ENCODE peak calls at places on chromosomes 3 and 15, in nine cellular contexts. D is stomach, Z is ascending aorta, Q is progenitor cell of endocrine pancreas, I is psoas muscle, H is GM23338, N is thoracic aorta, L is mucosa of descending colon, O is spleen. U is an unnamed sample.

GRCh38 chr3:159953320-159953719 is 35.3 kb upstream of the IL12A start:
- DNase-seq in D (no peak), Z (no peak), Q (no peak), I (no peak), H (no peak), N (no peak), L (no peak), O (no peak), U (no peak)

GRCh38 chr3:195203631-195204030 is 67.3 kb downstream of the XXYLT1 start:
- DNase-seq in D (peak), Z (no peak), Q (no peak), I (peak), H (no peak), N (no peak), L (no peak), O (no peak), U (no peak)

GRCh38 chr3:126474498-126475410 is 937 bp downstream of the ZXDC start:
- DNase-seq in D (peak), Z (peak), Q (peak), I (peak), H (peak), N (no peak), L (peak), O (peak), U (peak)

GRCh38 chr3:196422976-196423781 is 9.0 kb downstream of the UBXN7 start:
- DNase-seq in D (peak), Z (no peak), Q (no peak), I (peak), H (no peak), N (no peak), L (peak), O (no peak), U (no peak)

GRCh38 chr3:9142346-9142745 is 107.1 kb downstream of the SRGAP3 start:
- DNase-seq in D (no peak), Z (no peak), Q (no peak), I (no peak), H (no peak), N (no peak), L (no peak), O (no peak), U (no peak)

GRCh38 chr3:14216257-14217048 is 37.8 kb downstream of the LSM3 start:
- DNase-seq in D (no peak), Z (no peak), Q (peak), I (peak), H (peak), N (no peak), L (no peak), O (peak), U (peak)

GRCh38 chr15:47620960-47621681 is 96.2 kb upstream of the SEMA6D start:
- DNase-seq in D (no peak), Z (no peak), Q (no peak), I (no peak), H (no peak), N (no peak), L (peak), O (no peak), U (no peak)

GRCh38 chr15:48695088-48695834 is 49.8 kb upstream of the FBN1 start:
- DNase-seq in D (no peak), Z (no peak), Q (no peak), I (no peak), H (no peak), N (no peak), L (no peak), O (no peak), U (no peak)

GRCh38 chr3:10555263-10555662 is 49.9 kb upstream of the ATP2B2 start:
- DNase-seq in D (no peak), Z (peak), Q (no peak), I (no peak), H (no peak), N (no peak), L (no peak), O (no peak), U (no peak)

GRCh38 chr3:150407818-150408231 is 273 bp upstream of the TSC22D2 start:
- DNase-seq in D (no peak), Z (no peak), Q (no peak), I (no peak), H (peak), N (no peak), L (peak), O (no peak), U (no peak)

GRCh38 chr15:60916032-60916673 is 312.9 kb downstream of the RORA start:
- DNase-seq in D (no peak), Z (no peak), Q (no peak), I (no peak), H (peak), N (no peak), L (no peak), O (no peak), U (no peak)

GRCh38 chr3:45362768-45363167 is 25.6 kb upstream of the LARS2 start:
- DNase-seq in D (no peak), Z (no peak), Q (no peak), I (no peak), H (no peak), N (no peak), L (no peak), O (no peak), U (no peak)

GRCh38 chr3:178856804-178857203 is 214.8 kb downstream of the ZMAT3 start:
- DNase-seq in D (no peak), Z (no peak), Q (no peak), I (no peak), H (no peak), N (no peak), L (no peak), O (no peak), U (no peak)

GRCh38 chr15:95302206-95302605 is 1028.3 kb upstream of the NR2F2 start:
- DNase-seq in D (no peak), Z (no peak), Q (no peak), I (no peak), H (no peak), N (no peak), L (no peak), O (no peak), U (peak)

GRCh38 chr3:161415506-161416231 is 44.4 kb upstream of the SPTSSB start:
- DNase-seq in D (peak), Z (no peak), Q (no peak), I (no peak), H (peak), N (no peak), L (no peak), O (no peak), U (no peak)

GRCh38 chr3:151357461-151357850 is 27.1 kb downstream of the P2RY12 start:
- DNase-seq in D (no peak), Z (no peak), Q (no peak), I (no peak), H (no peak), N (no peak), L (no peak), O (no peak), U (no peak)

GRCh38 chr3:185342458-185343169 is 20.3 kb upstream of the MAP3K13 start:
- DNase-seq in D (no peak), Z (no peak), Q (no peak), I (no peak), H (no peak), N (no peak), L (no peak), O (no peak), U (no peak)

GRCh38 chr3:108524547-108524946 is 14.2 kb upstream of the MYH15 start:
- DNase-seq in D (no peak), Z (no peak), Q (no peak), I (no peak), H (no peak), N (no peak), L (no peak), O (no peak), U (no peak)

GRCh38 chr15:70345251-70346019 is 247.7 kb upstream of the TLE3 start:
- DNase-seq in D (no peak), Z (peak), Q (no peak), I (no peak), H (no peak), N (no peak), L (no peak), O (no peak), U (no peak)

GRCh38 chr3:161500057-161500836 is 3.6 kb downstream of the OTOL1 start:
- DNase-seq in D (no peak), Z (no peak), Q (no peak), I (no peak), H (no peak), N (no peak), L (no peak), O (no peak), U (no peak)

GRCh38 chr15:100007609-100008008 is 274.4 kb upstream of the LYSMD4 start:
- DNase-seq in D (no peak), Z (no peak), Q (no peak), I (no peak), H (no peak), N (no peak), L (no peak), O (peak), U (no peak)

GRCh38 chr15:36571301-36571700 is 8.1 kb upstream of the CDIN1 start:
- DNase-seq in D (no peak), Z (no peak), Q (no peak), I (no peak), H (no peak), N (no peak), L (no peak), O (no peak), U (no peak)

GRCh38 chr15:84855032-84855645 is 29.3 kb upstream of the SLC28A1 start:
- DNase-seq in D (no peak), Z (peak), Q (no peak), I (no peak), H (no peak), N (no peak), L (no peak), O (no peak), U (no peak)

GRCh38 chr3:87855626-87856025 is 203.2 kb downstream of the CGGBP1 start:
- DNase-seq in D (no peak), Z (no peak), Q (no peak), I (no peak), H (no peak), N (no peak), L (no peak), O (no peak), U (no peak)

DNA sequence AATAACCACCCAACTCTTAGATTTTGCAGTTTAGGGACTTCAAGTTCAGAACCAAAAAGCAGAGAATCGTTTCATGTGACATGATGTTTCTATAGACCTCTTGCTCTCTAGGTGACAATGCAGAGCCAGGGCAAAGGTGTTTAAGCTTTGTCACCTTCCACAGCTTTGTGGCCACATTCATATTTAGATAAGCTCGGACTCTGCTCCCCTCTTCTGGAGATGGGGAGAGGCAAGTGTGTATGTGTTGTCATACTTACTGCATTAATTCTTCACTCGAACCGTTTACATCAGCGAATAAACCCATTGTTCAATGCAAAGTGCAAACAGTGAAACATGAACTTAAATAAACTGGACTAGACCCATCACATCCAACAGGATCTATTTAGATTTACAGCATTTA is 33.2 kb downstream of the ST3GAL6 start:
- DNase-seq in D (no peak), Z (no peak), Q (no peak), I (no peak), H (no peak), N (no peak), L (no peak), O (no peak), U (no peak)
- TF ChIP-seq CTCF in D (no peak), Z (no peak), Q (no peak), I (no peak), H (no peak), N (no peak), L (no peak), O (no peak), U (no peak)

GRCh38 chr3:52044869-52045616 is 11.3 kb downstream of the DUSP7 start:
- DNase-seq in D (no peak), Z (no peak), Q (no peak), I (no peak), H (peak), N (no peak), L (no peak), O (no peak), U (no peak)
- TF ChIP-seq CTCF in D (no peak), Z (no peak), Q (peak), I (no peak), H (peak), N (no peak), L (no peak), O (no peak), U (no peak)

GRCh38 chr3:139978966-139979365 is 44.0 kb downstream of the CLSTN2 start:
- DNase-seq in D (no peak), Z (no peak), Q (no peak), I (no peak), H (no peak), N (no peak), L (no peak), O (no peak), U (no peak)

GRCh38 chr3:139979991-139980390 is 45.0 kb downstream of the CLSTN2 start:
- DNase-seq in D (no peak), Z (no peak), Q (no peak), I (no peak), H (no peak), N (no peak), L (no peak), O (no peak), U (no peak)

GRCh38 chr3:139982404-139982803 is 47.4 kb downstream of the CLSTN2 start:
- DNase-seq in D (no peak), Z (no peak), Q (no peak), I (no peak), H (peak), N (no peak), L (no peak), O (no peak), U (no peak)
- TF ChIP-seq CTCF in D (no peak), Z (no peak), Q (peak), I (peak), H (peak), N (no peak), L (no peak), O (no peak), U (no peak)

GRCh38 chr3:15305366-15305844 is 27.0 kb downstream of the SH3BP5 start:
- DNase-seq in D (no peak), Z (no peak), Q (peak), I (no peak), H (peak), N (no peak), L (no peak), O (no peak), U (peak)
- TF ChIP-seq CTCF in D (no peak), Z (no peak), Q (peak), I (no peak), H (peak), N (peak), L (no peak), O (peak), U (peak)

GRCh38 chr15:40052604-40053003 is 13.6 kb upstream of the SRP14 start:
- DNase-seq in D (no peak), Z (peak), Q (no peak), I (no peak), H (no peak), N (no peak), L (peak), O (peak), U (no peak)

GRCh38 chr15:40054746-40055575 is 16.0 kb upstream of the SRP14 start:
- DNase-seq in D (peak), Z (peak), Q (no peak), I (peak), H (no peak), N (no peak), L (peak), O (peak), U (no peak)

GRCh38 chr15:40051616-40052415 is 12.8 kb upstream of the SRP14 start:
- DNase-seq in D (no peak), Z (no peak), Q (no peak), I (no peak), H (no peak), N (no peak), L (peak), O (peak), U (no peak)

GRCh38 chr15:40054056-40054745 is 15.2 kb upstream of the SRP14 start:
- DNase-seq in D (no peak), Z (peak), Q (no peak), I (no peak), H (no peak), N (no peak), L (no peak), O (peak), U (no peak)

GRCh38 chr15:40053234-40054055 is 14.5 kb upstream of the SRP14 start:
- DNase-seq in D (no peak), Z (peak), Q (no peak), I (no peak), H (peak), N (no peak), L (no peak), O (peak), U (no peak)
- TF ChIP-seq CTCF in D (no peak), Z (no peak), Q (no peak), I (no peak), H (peak), N (no peak), L (no peak), O (no peak), U (no peak)

GRCh38 chr3:171862993-171863521 is 19.9 kb downstream of the TMEM212 start:
- DNase-seq in D (no peak), Z (no peak), Q (no peak), I (no peak), H (peak), N (no peak), L (no peak), O (no peak), U (no peak)

GRCh38 chr3:171863920-171864319 is 20.8 kb downstream of the TMEM212 start:
- DNase-seq in D (no peak), Z (no peak), Q (no peak), I (no peak), H (no peak), N (no peak), L (no peak), O (no peak), U (no peak)

GRCh38 chr3:171865191-171865865 is 22.2 kb downstream of the TMEM212 start:
- DNase-seq in D (no peak), Z (no peak), Q (no peak), I (no peak), H (no peak), N (no peak), L (no peak), O (no peak), U (no peak)

GRCh38 chr3:171871392-171872274 is 28.5 kb downstream of the TMEM212 start:
- DNase-seq in D (no peak), Z (no peak), Q (no peak), I (no peak), H (no peak), N (no peak), L (no peak), O (no peak), U (no peak)

GRCh38 chr3:171867976-171868375 is 24.8 kb downstream of the TMEM212 start:
- DNase-seq in D (no peak), Z (no peak), Q (no peak), I (no peak), H (peak), N (no peak), L (no peak), O (no peak), U (no peak)
- TF ChIP-seq CTCF in D (peak), Z (no peak), Q (peak), I (no peak), H (peak), N (peak), L (no peak), O (no peak), U (peak)